ENCODE peak calls at places on chromosomes 11 and 22, in eight cellular contexts. One of them, this sample, is unnamed.

GRCh38 chr22:21726650-21727049 is 8.9 kb downstream of the YPEL1 start:
- DNase-seq in GM12878: no peak
- DNase-seq in sigmoid colon: no peak
- DNase-seq in transverse colon: peak; percentile 17
- DNase-seq in HepG2: peak; percentile 57
- DNase-seq in ovary: no peak
- DNase-seq in K562: peak; percentile 94
- DNase-seq in A549: peak; percentile 20
- DNase-seq in this sample: no peak

GRCh38 chr11:95544095-95544795 is 245.3 kb downstream of the FAM76B start:
- DNase-seq in GM12878: no peak
- DNase-seq in ovary: no peak
- DNase-seq in transverse colon: no peak
- DNase-seq in A549: no peak
- DNase-seq in sigmoid colon: no peak
- DNase-seq in HepG2: no peak
- DNase-seq in K562: peak; percentile 32
- DNase-seq in this sample: no peak

GRCh38 chr11:89458646-89459045 is 32.5 kb downstream of the NOX4 start:
- DNase-seq in transverse colon: no peak
- DNase-seq in A549: no peak
- DNase-seq in GM12878: no peak
- DNase-seq in ovary: no peak
- DNase-seq in K562: no peak
- DNase-seq in sigmoid colon: no peak
- DNase-seq in HepG2: no peak
- DNase-seq in this sample: no peak

GRCh38 chr11:103035656-103036434 is 56.1 kb downstream of the DCUN1D5 start:
- DNase-seq in ovary: no peak
- DNase-seq in sigmoid colon: no peak
- DNase-seq in K562: peak; percentile 72
- DNase-seq in A549: peak; percentile 11
- DNase-seq in HepG2: peak; percentile 53
- DNase-seq in transverse colon: no peak
- DNase-seq in GM12878: peak; percentile 55
- DNase-seq in this sample: no peak

GRCh38 chr11:108654994-108655631 is 9.8 kb upstream of the DDX10 start:
- DNase-seq in HepG2: peak; percentile 43
- DNase-seq in ovary: no peak
- DNase-seq in sigmoid colon: no peak
- DNase-seq in transverse colon: peak; percentile 47
- DNase-seq in K562: peak; percentile 72
- DNase-seq in GM12878: no peak
- DNase-seq in A549: peak; percentile 49
- DNase-seq in this sample: no peak

GRCh38 chr11:117819096-117820040 is 5.2 kb downstream of the FXYD2 start:
- DNase-seq in A549: peak; percentile 62
- DNase-seq in K562: peak; percentile 83
- DNase-seq in HepG2: peak; percentile 61
- DNase-seq in sigmoid colon: peak; percentile 82
- DNase-seq in GM12878: no peak
- DNase-seq in ovary: peak; percentile 80
- DNase-seq in transverse colon: peak; percentile 76
- DNase-seq in this sample: no peak

GRCh38 chr22:37229012-37229804 is 14.9 kb downstream of the RAC2 start:
- DNase-seq in transverse colon: no peak
- DNase-seq in GM12878: no peak
- DNase-seq in A549: peak; percentile 47
- DNase-seq in sigmoid colon: no peak
- DNase-seq in HepG2: no peak
- DNase-seq in K562: peak; percentile 38
- DNase-seq in ovary: no peak
- DNase-seq in this sample: no peak

GRCh38 chr11:20238712-20239111 is 78.4 kb upstream of the DBX1 start:
- DNase-seq in HepG2: no peak
- DNase-seq in transverse colon: peak; percentile 75
- DNase-seq in sigmoid colon: no peak
- DNase-seq in GM12878: no peak
- DNase-seq in A549: no peak
- DNase-seq in K562: no peak
- DNase-seq in ovary: no peak
- DNase-seq in this sample: no peak

GRCh38 chr22:29642694-29643093 is 39.3 kb downstream of the NF2 start:
- DNase-seq in HepG2: no peak
- DNase-seq in K562: no peak
- DNase-seq in sigmoid colon: no peak
- DNase-seq in ovary: no peak
- DNase-seq in GM12878: no peak
- DNase-seq in A549: no peak
- DNase-seq in transverse colon: no peak
- DNase-seq in this sample: no peak

GRCh38 chr11:131462622-131463021 is 92.2 kb downstream of the NTM start:
- DNase-seq in A549: no peak
- DNase-seq in sigmoid colon: no peak
- DNase-seq in K562: no peak
- DNase-seq in GM12878: no peak
- DNase-seq in transverse colon: no peak
- DNase-seq in ovary: no peak
- DNase-seq in HepG2: no peak
- DNase-seq in this sample: no peak

GRCh38 chr11:104594228-104594958 is 303.9 kb downstream of the CASP12 start:
- DNase-seq in GM12878: no peak
- DNase-seq in ovary: no peak
- DNase-seq in HepG2: no peak
- DNase-seq in transverse colon: no peak
- DNase-seq in K562: no peak
- DNase-seq in A549: no peak
- DNase-seq in sigmoid colon: no peak
- DNase-seq in this sample: no peak

GRCh38 chr11:6351782-6352181 is 31.5 kb upstream of the CAVIN3 start:
- DNase-seq in sigmoid colon: no peak
- DNase-seq in GM12878: no peak
- DNase-seq in transverse colon: no peak
- DNase-seq in K562: no peak
- DNase-seq in ovary: no peak
- DNase-seq in A549: no peak
- DNase-seq in HepG2: no peak
- DNase-seq in this sample: no peak

DNA sequence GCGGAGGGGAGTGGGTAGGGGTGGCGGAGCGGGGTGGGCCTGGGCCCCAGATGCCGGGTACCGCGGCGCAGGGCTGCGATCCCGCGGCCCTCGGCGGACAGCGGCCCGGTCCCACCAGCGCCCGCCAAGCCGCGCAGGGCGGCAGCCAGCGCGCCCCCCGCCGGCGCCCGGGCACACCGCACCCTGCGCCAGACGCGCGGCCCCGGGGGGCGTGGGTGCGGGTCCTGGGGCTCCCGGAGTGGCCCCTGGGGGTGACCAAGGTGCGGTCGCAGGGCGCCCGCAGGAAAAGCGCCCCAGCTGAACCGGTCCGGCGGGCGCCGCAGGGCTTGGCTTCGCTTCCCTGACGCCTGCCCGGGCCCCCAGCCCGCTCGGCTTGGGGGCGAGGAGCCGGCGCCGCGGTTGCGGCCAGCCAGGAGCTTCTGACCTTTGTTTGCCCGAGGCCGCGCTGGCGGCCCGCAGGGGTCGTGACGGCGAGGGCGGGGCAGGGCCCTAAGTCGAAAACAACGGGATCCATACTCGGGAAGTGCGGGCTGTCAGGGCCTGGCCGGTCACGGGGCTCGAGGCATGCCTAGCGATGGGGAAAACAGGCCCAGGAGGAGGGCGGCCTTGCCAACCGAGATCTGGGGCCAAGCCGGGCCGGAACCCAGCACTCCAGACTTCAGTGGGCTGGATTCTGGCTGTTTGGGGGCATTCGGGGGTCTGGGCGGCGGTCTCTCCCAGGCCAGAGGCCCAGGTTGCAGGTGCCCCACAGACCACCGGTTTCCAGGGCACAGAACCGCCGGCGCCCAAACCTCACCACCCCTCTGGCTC is 581 bp upstream of the AP5B1 start:
- DNase-seq in GM12878: no peak
- DNase-seq in transverse colon: peak; percentile 37
- DNase-seq in K562: no peak
- DNase-seq in A549: peak; percentile 54
- DNase-seq in sigmoid colon: peak; percentile 72
- DNase-seq in HepG2: peak; percentile 35
- DNase-seq in ovary: peak; percentile 60
- DNase-seq in this sample: peak; percentile 88
- TF ChIP-seq CTCF in GM12878: peak; percentile 5
- TF ChIP-seq CTCF in transverse colon: no peak
- TF ChIP-seq CTCF in K562: peak; percentile 52
- TF ChIP-seq CTCF in A549: peak; percentile 48
- TF ChIP-seq CTCF in sigmoid colon: no peak
- TF ChIP-seq CTCF in HepG2: peak; percentile 16
- TF ChIP-seq CTCF in ovary: peak; percentile 41
- TF ChIP-seq CTCF in this sample: no peak

GRCh38 chr22:49051491-49052022 is 776.1 kb downstream of the BRD1 start:
- DNase-seq in A549: no peak
- DNase-seq in HepG2: no peak
- DNase-seq in GM12878: no peak
- DNase-seq in K562: no peak
- DNase-seq in sigmoid colon: no peak
- DNase-seq in transverse colon: no peak
- DNase-seq in ovary: no peak
- DNase-seq in this sample: peak; percentile 75

GRCh38 chr22:49052560-49052959 is 775.1 kb downstream of the BRD1 start:
- DNase-seq in ovary: no peak
- DNase-seq in HepG2: no peak
- DNase-seq in A549: no peak
- DNase-seq in K562: no peak
- DNase-seq in GM12878: no peak
- DNase-seq in sigmoid colon: no peak
- DNase-seq in transverse colon: no peak
- DNase-seq in this sample: no peak

GRCh38 chr22:49049691-49050090 is 778.0 kb downstream of the BRD1 start:
- DNase-seq in A549: no peak
- DNase-seq in HepG2: no peak
- DNase-seq in transverse colon: no peak
- DNase-seq in ovary: no peak
- DNase-seq in sigmoid colon: no peak
- DNase-seq in K562: no peak
- DNase-seq in GM12878: no peak
- DNase-seq in this sample: no peak

GRCh38 chr22:49053574-49053973 is 774.1 kb downstream of the BRD1 start:
- DNase-seq in HepG2: no peak
- DNase-seq in transverse colon: no peak
- DNase-seq in K562: no peak
- DNase-seq in ovary: no peak
- DNase-seq in GM12878: no peak
- DNase-seq in sigmoid colon: no peak
- DNase-seq in A549: no peak
- DNase-seq in this sample: no peak

GRCh38 chr22:49052023-49052538 is 775.6 kb downstream of the BRD1 start:
- DNase-seq in ovary: peak; percentile 45
- DNase-seq in sigmoid colon: no peak
- DNase-seq in A549: no peak
- DNase-seq in GM12878: no peak
- DNase-seq in HepG2: no peak
- DNase-seq in K562: peak; percentile 35
- DNase-seq in transverse colon: no peak
- DNase-seq in this sample: peak; percentile 57
- TF ChIP-seq EP300 in ovary: no peak
- TF ChIP-seq EP300 in sigmoid colon: no peak
- TF ChIP-seq EP300 in A549: no peak
- TF ChIP-seq EP300 in GM12878: no peak
- TF ChIP-seq EP300 in HepG2: no peak
- TF ChIP-seq EP300 in K562: no peak
- TF ChIP-seq EP300 in transverse colon: no peak
- TF ChIP-seq EP300 in this sample: no peak

GRCh38 chr22:40509401-40510134 is 127.0 kb downstream of the MRTFA start:
- DNase-seq in ovary: peak; percentile 72
- DNase-seq in A549: no peak
- DNase-seq in K562: no peak
- DNase-seq in GM12878: no peak
- DNase-seq in HepG2: no peak
- DNase-seq in sigmoid colon: peak; percentile 86
- DNase-seq in transverse colon: peak; percentile 53
- DNase-seq in this sample: no peak

GRCh38 chr22:40507491-40507890 is 129.0 kb downstream of the MRTFA start:
- DNase-seq in K562: no peak
- DNase-seq in sigmoid colon: no peak
- DNase-seq in HepG2: no peak
- DNase-seq in A549: no peak
- DNase-seq in transverse colon: no peak
- DNase-seq in GM12878: no peak
- DNase-seq in ovary: no peak
- DNase-seq in this sample: no peak

GRCh38 chr22:40510965-40511364 is 125.6 kb downstream of the MRTFA start:
- DNase-seq in sigmoid colon: no peak
- DNase-seq in transverse colon: no peak
- DNase-seq in HepG2: no peak
- DNase-seq in GM12878: no peak
- DNase-seq in K562: no peak
- DNase-seq in ovary: no peak
- DNase-seq in A549: no peak
- DNase-seq in this sample: no peak

GRCh38 chr22:40512426-40513136 is 123.9 kb downstream of the MRTFA start:
- DNase-seq in A549: peak; percentile 40
- DNase-seq in HepG2: peak; percentile 55
- DNase-seq in GM12878: no peak
- DNase-seq in sigmoid colon: peak; percentile 78
- DNase-seq in transverse colon: no peak
- DNase-seq in K562: no peak
- DNase-seq in ovary: no peak
- DNase-seq in this sample: no peak

GRCh38 chr22:40511604-40512003 is 124.9 kb downstream of the MRTFA start:
- DNase-seq in GM12878: no peak
- DNase-seq in K562: no peak
- DNase-seq in transverse colon: no peak
- DNase-seq in sigmoid colon: no peak
- DNase-seq in ovary: no peak
- DNase-seq in A549: no peak
- DNase-seq in HepG2: no peak
- DNase-seq in this sample: no peak
- TF ChIP-seq CTCF in GM12878: no peak
- TF ChIP-seq CTCF in K562: no peak
- TF ChIP-seq CTCF in transverse colon: no peak
- TF ChIP-seq CTCF in sigmoid colon: no peak
- TF ChIP-seq CTCF in ovary: no peak
- TF ChIP-seq CTCF in A549: no peak
- TF ChIP-seq CTCF in HepG2: no peak
- TF ChIP-seq CTCF in this sample: no peak

DNA sequence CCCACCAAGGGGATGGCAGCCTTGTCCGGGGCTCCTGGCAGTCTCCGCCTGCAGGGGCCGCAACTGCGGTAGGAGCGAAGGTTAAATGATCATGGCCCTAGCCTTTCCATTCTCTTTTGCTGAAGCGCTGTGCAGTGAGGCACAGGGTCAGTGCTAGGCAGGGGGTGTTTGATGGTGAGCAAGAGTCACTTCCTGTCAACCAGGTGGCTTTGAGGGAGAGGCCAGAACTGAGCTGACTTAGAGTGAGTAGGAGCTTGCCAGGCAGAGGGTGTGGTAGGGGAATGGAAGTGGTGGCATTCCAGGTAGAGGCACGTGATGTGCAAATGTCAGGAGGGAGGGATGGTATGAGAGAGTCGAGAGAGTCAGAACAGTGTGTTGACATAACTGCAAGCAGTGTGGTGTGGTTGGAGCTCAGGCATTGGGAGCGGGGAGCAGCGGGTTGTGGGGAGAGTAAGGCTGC is 33.1 kb downstream of the AMPD3 start:
- DNase-seq in GM12878: no peak
- DNase-seq in A549: no peak
- DNase-seq in ovary: no peak
- DNase-seq in transverse colon: peak; percentile 50
- DNase-seq in K562: no peak
- DNase-seq in HepG2: no peak
- DNase-seq in sigmoid colon: no peak
- DNase-seq in this sample: no peak
- TF ChIP-seq EP300 in GM12878: no peak
- TF ChIP-seq EP300 in A549: no peak
- TF ChIP-seq EP300 in ovary: no peak
- TF ChIP-seq EP300 in transverse colon: no peak
- TF ChIP-seq EP300 in K562: no peak
- TF ChIP-seq EP300 in HepG2: no peak
- TF ChIP-seq EP300 in sigmoid colon: no peak
- TF ChIP-seq EP300 in this sample: no peak